ENCODE peak calls at places on chromosomes 11 and 22, in five cellular contexts. One of them, this sample, is unnamed.

GRCh38 chr22:47065756-47066615 is 303.5 kb downstream of the TBC1D22A start:
- DNase-seq in K562: no peak
- DNase-seq in GM12878: no peak
- DNase-seq in WTC11: no peak
- DNase-seq in HepG2: no peak
- DNase-seq in this sample: no peak

GRCh38 chr11:103545551-103545950 is 436.3 kb downstream of the DYNC2H1 start:
- DNase-seq in K562: no peak
- DNase-seq in GM12878: no peak
- DNase-seq in WTC11: no peak
- DNase-seq in HepG2: no peak
- DNase-seq in this sample: no peak

GRCh38 chr11:108912587-108912986 is 247.7 kb downstream of the DDX10 start:
- DNase-seq in K562: no peak
- DNase-seq in GM12878: no peak
- DNase-seq in WTC11: no peak
- DNase-seq in HepG2: peak; percentile 18
- DNase-seq in this sample: no peak

GRCh38 chr11:12094872-12095800 is 15.3 kb upstream of the MICAL2 start:
- DNase-seq in K562: peak; percentile 71
- DNase-seq in GM12878: no peak
- DNase-seq in WTC11: no peak
- DNase-seq in HepG2: no peak
- DNase-seq in this sample: no peak

GRCh38 chr22:23144926-23145906 is at the start of gene RAB36:
- DNase-seq in K562: peak; percentile 60
- DNase-seq in GM12878: peak; percentile 77
- DNase-seq in WTC11: peak; percentile 100
- DNase-seq in HepG2: peak; percentile 98
- DNase-seq in this sample: peak; percentile 96

GRCh38 chr11:87239001-87239400 is 201.3 kb downstream of the TMEM135 start:
- DNase-seq in K562: no peak
- DNase-seq in GM12878: no peak
- DNase-seq in WTC11: no peak
- DNase-seq in HepG2: no peak
- DNase-seq in this sample: no peak

GRCh38 chr11:37861671-37862070 is 1263.6 kb upstream of the RAG2 start:
- DNase-seq in K562: no peak
- DNase-seq in GM12878: no peak
- DNase-seq in WTC11: no peak
- DNase-seq in HepG2: no peak
- DNase-seq in this sample: no peak

GRCh38 chr11:108733479-108734116 is 68.7 kb downstream of the DDX10 start:
- DNase-seq in K562: no peak
- DNase-seq in GM12878: peak; percentile 93
- DNase-seq in WTC11: no peak
- DNase-seq in HepG2: no peak
- DNase-seq in this sample: no peak

GRCh38 chr11:93648168-93648567 is 13.3 kb upstream of the CEP295 start:
- DNase-seq in K562: no peak
- DNase-seq in GM12878: no peak
- DNase-seq in WTC11: no peak
- DNase-seq in HepG2: peak; percentile 30
- DNase-seq in this sample: no peak

GRCh38 chr22:21594865-21595452 is 27.4 kb downstream of the UBE2L3 start:
- DNase-seq in K562: no peak
- DNase-seq in GM12878: no peak
- DNase-seq in WTC11: no peak
- DNase-seq in HepG2: no peak
- DNase-seq in this sample: no peak

GRCh38 chr11:33065445-33066178 is 26.2 kb downstream of the TCP11L1 start:
- DNase-seq in K562: peak; percentile 69
- DNase-seq in GM12878: no peak
- DNase-seq in WTC11: peak; percentile 88
- DNase-seq in HepG2: peak; percentile 50
- DNase-seq in this sample: peak; percentile 73

GRCh38 chr22:48955351-48956311 is 872.0 kb downstream of the BRD1 start:
- DNase-seq in K562: no peak
- DNase-seq in GM12878: no peak
- DNase-seq in WTC11: no peak
- DNase-seq in HepG2: no peak
- DNase-seq in this sample: no peak

GRCh38 chr11:27124514-27125264 is 84.1 kb downstream of the BBOX1 start:
- DNase-seq in K562: no peak
- DNase-seq in GM12878: no peak
- DNase-seq in WTC11: no peak
- DNase-seq in HepG2: peak; percentile 4
- DNase-seq in this sample: no peak

GRCh38 chr22:23058481-23059336 is 11.6 kb upstream of the GNAZ start:
- DNase-seq in K562: no peak
- DNase-seq in GM12878: no peak
- DNase-seq in WTC11: peak; percentile 5
- DNase-seq in HepG2: no peak
- DNase-seq in this sample: no peak

GRCh38 chr11:32110795-32111194 is 19.9 kb downstream of the RCN1 start:
- DNase-seq in K562: no peak
- DNase-seq in GM12878: no peak
- DNase-seq in WTC11: no peak
- DNase-seq in HepG2: no peak
- DNase-seq in this sample: no peak

GRCh38 chr11:110566577-110566976 is 136.8 kb downstream of the FDX1 start:
- DNase-seq in K562: no peak
- DNase-seq in GM12878: no peak
- DNase-seq in WTC11: no peak
- DNase-seq in HepG2: no peak
- DNase-seq in this sample: no peak

GRCh38 chr11:121318848-121319834 is 26.6 kb downstream of the SC5D start:
- DNase-seq in K562: no peak
- DNase-seq in GM12878: no peak
- DNase-seq in WTC11: no peak
- DNase-seq in HepG2: peak; percentile 30
- DNase-seq in this sample: no peak

GRCh38 chr11:118290923-118291322 is 13.6 kb upstream of the CD3E start:
- DNase-seq in K562: no peak
- DNase-seq in GM12878: no peak
- DNase-seq in WTC11: no peak
- DNase-seq in HepG2: peak; percentile 74
- DNase-seq in this sample: no peak

GRCh38 chr11:693415-693831 is 1.6 kb downstream of the DEAF1 start:
- DNase-seq in K562: no peak
- DNase-seq in GM12878: no peak
- DNase-seq in WTC11: no peak
- DNase-seq in HepG2: no peak
- DNase-seq in this sample: no peak

GRCh38 chr11:130068986-130069683 is 559 bp upstream of the APLP2 start:
- DNase-seq in K562: no peak
- DNase-seq in GM12878: no peak
- DNase-seq in WTC11: peak; percentile 46
- DNase-seq in HepG2: no peak
- DNase-seq in this sample: no peak

GRCh38 chr22:45468872-45469572 is 33.7 kb upstream of the FBLN1 start:
- DNase-seq in K562: no peak
- DNase-seq in GM12878: no peak
- DNase-seq in WTC11: no peak
- DNase-seq in HepG2: no peak
- DNase-seq in this sample: no peak

GRCh38 chr22:31586137-31586920 is 75.7 kb downstream of the PISD start:
- DNase-seq in K562: no peak
- DNase-seq in GM12878: no peak
- DNase-seq in WTC11: no peak
- DNase-seq in HepG2: peak; percentile 84
- DNase-seq in this sample: no peak

GRCh38 chr22:31286360-31287255 is 5.7 kb downstream of the PIK3IP1 start:
- DNase-seq in K562: no peak
- DNase-seq in GM12878: no peak
- DNase-seq in WTC11: no peak
- DNase-seq in HepG2: no peak
- DNase-seq in this sample: no peak

GRCh38 chr11:95500466-95500865 is 269.5 kb upstream of the SESN3 start:
- DNase-seq in K562: no peak
- DNase-seq in GM12878: no peak
- DNase-seq in WTC11: no peak
- DNase-seq in HepG2: no peak
- DNase-seq in this sample: no peak

GRCh38 chr22:48376428-48376827 is 1451.2 kb downstream of the BRD1 start:
- DNase-seq in K562: no peak
- DNase-seq in GM12878: no peak
- DNase-seq in WTC11: no peak
- DNase-seq in HepG2: no peak
- DNase-seq in this sample: peak; percentile 38

GRCh38 chr11:64725601-64726139 is 2.7 kb upstream of the NRXN2 start:
- DNase-seq in K562: no peak
- DNase-seq in GM12878: no peak
- DNase-seq in WTC11: no peak
- DNase-seq in HepG2: no peak
- DNase-seq in this sample: no peak

GRCh38 chr11:64724863-64725535 is 2.0 kb upstream of the NRXN2 start:
- DNase-seq in K562: no peak
- DNase-seq in GM12878: no peak
- DNase-seq in WTC11: no peak
- DNase-seq in HepG2: peak; percentile 56
- DNase-seq in this sample: no peak

GRCh38 chr11:64723117-64723906 is at the start of gene NRXN2:
- DNase-seq in K562: peak; percentile 95
- DNase-seq in GM12878: peak; percentile 48
- DNase-seq in WTC11: peak; percentile 87
- DNase-seq in HepG2: peak; percentile 34
- DNase-seq in this sample: no peak

GRCh38 chr11:64722141-64723050 is 601 bp downstream of the NRXN2 start:
- DNase-seq in K562: no peak
- DNase-seq in GM12878: no peak
- DNase-seq in WTC11: no peak
- DNase-seq in HepG2: no peak
- DNase-seq in this sample: no peak

DNA sequence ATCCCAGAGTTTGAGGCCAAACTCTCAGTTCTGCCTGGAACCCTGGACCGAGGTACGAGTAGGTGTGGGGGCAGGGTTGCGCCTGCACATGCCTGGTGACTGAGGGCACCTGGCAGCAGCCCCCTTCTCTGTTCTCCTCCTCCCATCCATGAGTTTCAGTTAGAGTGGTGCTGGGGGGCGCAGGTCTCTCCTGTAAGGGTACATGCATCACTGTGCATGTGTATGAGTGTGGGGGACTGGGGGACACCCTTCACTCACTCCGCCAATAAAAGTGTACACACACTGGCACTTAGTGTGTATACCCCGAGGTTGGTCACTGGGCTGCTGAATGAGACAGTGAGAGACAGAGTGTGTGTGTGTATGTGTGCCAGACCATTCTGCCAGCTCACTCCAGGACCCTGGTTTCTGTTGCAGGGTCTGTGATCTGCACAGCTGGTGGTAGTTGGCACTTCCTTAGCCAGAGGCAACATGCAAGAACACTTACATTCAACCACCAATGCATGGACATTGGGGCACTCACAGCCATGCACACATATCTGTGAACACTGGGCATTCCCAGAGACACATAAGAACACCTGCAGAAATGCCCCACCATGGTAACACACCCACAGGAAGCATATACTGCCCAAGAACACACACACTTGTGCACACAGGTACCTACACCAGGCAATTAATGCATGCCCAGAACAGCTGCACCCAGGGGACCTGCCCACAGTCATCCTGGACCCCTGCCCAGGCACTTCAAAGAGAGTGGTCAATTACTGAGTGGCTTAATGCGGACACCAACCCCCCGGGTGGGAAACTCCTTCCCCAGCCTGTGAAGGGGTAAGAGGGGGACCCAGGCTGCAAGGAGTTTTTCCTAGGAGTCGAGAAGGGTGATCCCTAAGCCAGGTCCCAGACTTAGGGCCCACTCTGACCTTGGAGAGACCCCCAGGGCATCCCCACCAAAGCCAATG is 1.2 kb upstream of the NRXN2 start:
- DNase-seq in K562: no peak
- DNase-seq in GM12878: no peak
- DNase-seq in WTC11: no peak
- DNase-seq in HepG2: no peak
- DNase-seq in this sample: no peak
- TF ChIP-seq ATF2 in K562: no peak
- TF ChIP-seq ATF2 in GM12878: no peak
- TF ChIP-seq ATF2 in WTC11: no peak
- TF ChIP-seq ATF2 in HepG2: no peak
- TF ChIP-seq ATF2 in this sample: no peak

GRCh38 chr22:36308880-36309279 is 55.9 kb downstream of the APOL1 start:
- DNase-seq in K562: no peak
- DNase-seq in GM12878: no peak
- DNase-seq in WTC11: no peak
- DNase-seq in HepG2: no peak
- DNase-seq in this sample: no peak

GRCh38 chr22:36306227-36306626 is 53.3 kb downstream of the APOL1 start:
- DNase-seq in K562: no peak
- DNase-seq in GM12878: no peak
- DNase-seq in WTC11: no peak
- DNase-seq in HepG2: no peak
- DNase-seq in this sample: no peak

GRCh38 chr22:36315325-36315724 is 62.4 kb downstream of the APOL1 start:
- DNase-seq in K562: no peak
- DNase-seq in GM12878: no peak
- DNase-seq in WTC11: no peak
- DNase-seq in HepG2: no peak
- DNase-seq in this sample: no peak

GRCh38 chr22:36316419-36316818 is 63.5 kb downstream of the APOL1 start:
- DNase-seq in K562: no peak
- DNase-seq in GM12878: no peak
- DNase-seq in WTC11: no peak
- DNase-seq in HepG2: no peak
- DNase-seq in this sample: no peak

GRCh38 chr22:36311386-36312085 is 58.6 kb downstream of the APOL1 start:
- DNase-seq in K562: no peak
- DNase-seq in GM12878: no peak
- DNase-seq in WTC11: no peak
- DNase-seq in HepG2: no peak
- DNase-seq in this sample: no peak
- TF ChIP-seq ATF2 in K562: no peak
- TF ChIP-seq ATF2 in GM12878: no peak
- TF ChIP-seq ATF2 in WTC11: no peak
- TF ChIP-seq ATF2 in HepG2: no peak
- TF ChIP-seq ATF2 in this sample: no peak

GRCh38 chr11:45022294-45023064 is 71.8 kb upstream of the TP53I11 start:
- DNase-seq in K562: no peak
- DNase-seq in GM12878: no peak
- DNase-seq in WTC11: no peak
- DNase-seq in HepG2: no peak
- DNase-seq in this sample: no peak
- TF ChIP-seq ATF2 in K562: no peak
- TF ChIP-seq ATF2 in GM12878: no peak
- TF ChIP-seq ATF2 in WTC11: no peak
- TF ChIP-seq ATF2 in HepG2: no peak
- TF ChIP-seq ATF2 in this sample: no peak

DNA sequence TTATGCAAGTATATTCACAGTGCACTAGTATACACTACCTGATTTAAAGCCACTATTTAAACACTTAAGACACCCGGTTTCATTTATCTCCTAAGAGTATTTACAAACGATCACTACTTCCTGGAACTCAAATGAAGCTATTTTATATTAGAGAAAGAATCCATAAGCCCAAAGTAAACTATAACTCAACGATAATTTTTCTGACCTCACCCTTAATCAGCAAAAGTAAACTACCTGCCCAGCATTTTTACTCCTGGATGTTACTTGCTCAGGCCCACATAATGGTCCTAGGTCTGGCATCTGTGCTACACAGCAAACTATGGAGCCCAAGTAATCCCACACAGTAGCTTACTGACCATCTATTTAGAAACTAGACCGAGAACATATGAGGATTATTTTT is 33.4 kb downstream of the TSG101 start:
- DNase-seq in K562: no peak
- DNase-seq in GM12878: no peak
- DNase-seq in WTC11: no peak
- DNase-seq in HepG2: no peak
- DNase-seq in this sample: no peak
- TF ChIP-seq ATF2 in K562: no peak
- TF ChIP-seq ATF2 in GM12878: no peak
- TF ChIP-seq ATF2 in WTC11: no peak
- TF ChIP-seq ATF2 in HepG2: no peak
- TF ChIP-seq ATF2 in this sample: no peak

This sample was measured in H1.